ENCODE peak calls at places on chromosomes 2 and 18, in four cellular contexts. F, Q, L and U are unnamed samples.

GRCh38 chr2:173854840-173855239 is 110.3 kb downstream of the SP3 start:
- DNase-seq in F (peak; percentile 70), L (no peak), Q (no peak), U (no peak)

GRCh38 chr2:53445376-53446072 is 322.1 kb upstream of the CHAC2 start:
- DNase-seq in L (no peak), Q (no peak), F (peak; percentile 55), U (no peak)

GRCh38 chr2:167140767-167141166 is 252.5 kb downstream of the XIRP2 start:
- DNase-seq in Q (no peak), F (peak; percentile 87), L (no peak), U (no peak)

GRCh38 chr18:80109676-80110078 is 615 bp downstream of the ADNP2 start:
- DNase-seq in L (peak; percentile 84), F (peak; percentile 79), Q (no peak), U (peak; percentile 75)

GRCh38 chr2:146912536-146912935 is 932.3 kb upstream of the ACVR2A start:
- DNase-seq in L (no peak), F (no peak), Q (no peak), U (no peak)

GRCh38 chr18:79917351-79918088 is 33.9 kb downstream of the SLC66A2 start:
- DNase-seq in L (peak; percentile 61), Q (no peak), F (no peak), U (no peak)

GRCh38 chr2:20357588-20358394 is 7.1 kb upstream of the PUM2 start:
- DNase-seq in Q (no peak), L (no peak), F (no peak), U (no peak)

GRCh38 chr2:50591642-50592041 is 440.3 kb downstream of the NRXN1 start:
- DNase-seq in L (no peak), Q (no peak), F (peak; percentile 23), U (no peak)

GRCh38 chr2:16747257-16747656 is 81.6 kb upstream of the CYRIA start:
- DNase-seq in Q (no peak), F (no peak), L (no peak), U (no peak)

GRCh38 chr18:13570216-13570615 is 156.1 kb downstream of the FAM210A start:
- DNase-seq in L (no peak), Q (no peak), F (no peak), U (no peak)

GRCh38 chr2:145245268-145245667 is 725.3 kb upstream of the ZEB2 start:
- DNase-seq in F (no peak), L (no peak), Q (no peak), U (no peak)

GRCh38 chr2:95674186-95674585 is 82.4 kb downstream of the TRIM43 start:
- DNase-seq in L (no peak), F (no peak), Q (no peak), U (no peak)

GRCh38 chr2:55155764-55156221 is 76.3 kb downstream of the CLHC1 start:
- DNase-seq in F (peak; percentile 72), Q (no peak), L (no peak), U (no peak)
- H3K9ac ChIP-seq in F (peak overlapping the region; percentile 44), Q (no peak overlapping the region), L (no peak overlapping the region), U (no peak overlapping the region)

GRCh38 chr2:219758907-219759680 is 131.7 kb downstream of the SLC4A3 start:
- DNase-seq in L (no peak), Q (no peak), F (no peak), U (no peak)
- H3K9ac ChIP-seq in L (no peak overlapping the region), Q (no peak overlapping the region), F (no peak overlapping the region), U (no peak overlapping the region)

GRCh38 chr2:951224-952006 is 766 bp downstream of the SNTG2 start:
- DNase-seq in Q (no peak), F (no peak), L (no peak), U (peak; percentile 57)

GRCh38 chr2:953408-953807 is 2.8 kb downstream of the SNTG2 start:
- DNase-seq in Q (no peak), L (no peak), F (no peak), U (no peak)

GRCh38 chr2:949894-950626 is 589 bp upstream of the SNTG2 start:
- DNase-seq in L (no peak), Q (no peak), F (peak; percentile 22), U (peak; percentile 54)

GRCh38 chr2:949384-949893 is 1.2 kb upstream of the SNTG2 start:
- DNase-seq in Q (no peak), L (no peak), F (no peak), U (peak; percentile 15)

GRCh38 chr2:950627-950992 is at the start of gene SNTG2:
- DNase-seq in Q (no peak), L (no peak), F (peak; percentile 76), U (peak; percentile 79)
- H3K9ac ChIP-seq in Q (no peak within 1 kb of the TSS), L (no peak within 1 kb of the TSS), F (no peak within 1 kb of the TSS), U (no peak within 1 kb of the TSS)

GRCh38 chr18:9856097-9856496 is 29.7 kb upstream of the TXNDC2 start:
- DNase-seq in L (no peak), F (no peak), Q (no peak), U (no peak)
- H3K9ac ChIP-seq in L (no peak overlapping the region), F (no peak overlapping the region), Q (no peak overlapping the region), U (no peak overlapping the region)

DNA sequence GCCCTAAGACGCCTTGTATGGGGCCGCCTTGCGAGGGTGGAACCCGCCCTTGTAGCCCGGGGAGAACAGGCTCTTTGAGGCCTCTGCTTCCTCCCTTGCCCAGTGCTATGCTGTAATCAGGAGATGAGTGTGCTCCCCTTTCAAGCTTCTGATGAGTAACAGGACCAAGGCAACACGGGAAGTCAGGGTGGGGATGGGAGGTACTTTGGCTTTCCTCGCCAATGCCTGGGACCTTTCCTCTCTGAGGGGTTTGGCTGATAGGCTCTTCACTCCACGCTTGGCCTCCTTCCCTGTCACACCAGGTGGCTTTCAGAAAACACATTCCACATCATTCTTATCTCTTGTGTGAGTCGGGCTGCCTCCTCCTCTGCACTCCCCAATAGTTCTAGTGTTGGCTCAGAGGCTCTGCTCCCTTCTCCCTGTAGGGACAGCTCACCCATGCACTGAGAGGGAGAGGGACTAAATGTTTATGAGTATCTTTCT is 223.7 kb upstream of the TRIB2 start:
- DNase-seq in Q (no peak), F (peak; percentile 38), L (peak; percentile 45), U (no peak)
- H3K9ac ChIP-seq in Q (no peak overlapping the region), F (no peak overlapping the region), L (no peak overlapping the region), U (no peak overlapping the region)

DNA sequence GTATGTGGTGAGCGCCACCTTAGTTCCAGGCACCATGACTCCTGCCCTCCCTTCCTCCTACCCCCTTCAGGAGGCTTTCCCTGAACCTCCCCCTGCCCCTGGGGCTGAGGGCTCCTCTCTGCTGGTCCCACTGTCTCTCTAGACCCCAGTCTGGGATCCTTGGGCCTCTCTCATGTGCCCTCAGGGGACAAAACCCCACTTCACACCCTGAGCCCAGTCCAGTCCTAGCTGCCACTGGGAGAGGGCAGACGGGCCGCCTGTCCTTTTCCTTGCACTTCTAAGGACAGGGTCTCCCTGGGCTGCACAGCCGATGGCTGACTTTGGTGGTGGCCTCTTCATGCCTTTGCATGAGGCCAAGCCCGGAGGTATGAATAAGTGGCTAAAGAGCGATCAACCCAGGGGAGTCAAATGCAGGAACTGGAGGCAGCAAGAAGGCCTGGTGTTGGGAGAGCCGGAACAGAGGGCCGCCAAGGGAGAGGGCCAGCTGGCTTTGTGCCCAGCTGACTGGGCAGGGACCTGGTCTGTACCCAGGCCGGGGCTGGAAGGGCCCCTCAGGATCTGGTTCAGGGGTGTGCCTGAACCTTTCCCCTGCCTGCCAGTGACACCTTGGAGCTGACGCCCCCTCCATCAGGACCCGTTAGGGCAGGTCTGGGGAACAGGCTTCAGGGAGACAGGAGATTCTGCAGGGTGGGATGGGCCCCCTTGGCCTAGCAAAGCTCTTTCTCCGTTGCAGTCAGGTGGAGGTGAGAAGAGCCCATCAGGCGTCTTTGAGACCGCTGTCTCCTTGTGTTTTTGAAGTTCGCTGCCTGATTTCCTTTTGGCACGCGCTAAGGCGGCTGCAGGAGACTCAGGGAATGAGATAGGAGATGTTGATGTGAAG is 29.6 kb downstream of the GLI2 start:
- DNase-seq in F (peak; percentile 16), Q (no peak), L (peak; percentile 78), U (no peak)
- H3K9ac ChIP-seq in F (peak overlapping the region; percentile 76), Q (no peak overlapping the region), L (no peak overlapping the region), U (no peak overlapping the region)